ENCODE peak calls at places on chromosomes 7 and 10, in eight cellular contexts. H is right atrium auricular region, S is AG04450, X is dorsolateral prefrontal cortex, Y is cardiac muscle cell, Q is left ventricle myocardium inferior, P is kidney epithelial cell, D is breast epithelium. Z is an unnamed sample. For H3K27me3, the result is how much of the 10 kb centered on the place peaks cover.

GRCh38 chr7:150801242-150801945 is 825 bp downstream of the TMEM176A start:
- DNase-seq in H (peak), S (no peak), Q (no peak), D (no peak), P (no peak), X (no peak), Y (no peak), Z (no peak)

GRCh38 chr7:8277394-8277982 is 15.5 kb upstream of the ICA1 start:
- DNase-seq in Y (peak), D (no peak), H (no peak), P (no peak), S (no peak), Q (no peak), X (no peak), Z (no peak)

GRCh38 chr7:135562720-135563119 is 5.0 kb downstream of the NUP205 start:
- DNase-seq in H (no peak), Q (no peak), Y (no peak), S (no peak), D (no peak), X (no peak), P (no peak), Z (no peak)

GRCh38 chr7:107564553-107565298 is 955 bp downstream of the DUS4L start:
- DNase-seq in X (no peak), P (peak), S (peak), D (no peak), Q (no peak), H (no peak), Y (no peak), Z (no peak)

GRCh38 chr7:24705481-24705954 is 51.7 kb downstream of the GSDME start:
- DNase-seq in D (no peak), H (no peak), S (no peak), P (no peak), X (no peak), Q (no peak), Y (no peak), Z (no peak)

GRCh38 chr7:12610899-12611298 is 40.4 kb downstream of the SCIN start:
- DNase-seq in H (no peak), Y (no peak), S (no peak), P (no peak), Q (no peak), X (no peak), D (no peak), Z (no peak)

GRCh38 chr7:96713037-96713436 is 3.4 kb upstream of the SEM1 start:
- DNase-seq in S (no peak), Y (no peak), P (no peak), Q (no peak), X (no peak), D (no peak), H (no peak), Z (no peak)

GRCh38 chr10:125441151-125441550 is 241.8 kb downstream of the TEX36 start:
- DNase-seq in D (no peak), Y (no peak), S (peak), X (no peak), P (no peak), H (no peak), Q (no peak), Z (no peak)

GRCh38 chr7:7178906-7179305 is 3.4 kb upstream of the C1GALT1 start:
- DNase-seq in P (peak), D (no peak), X (no peak), S (no peak), H (no peak), Y (no peak), Q (no peak), Z (no peak)

GRCh38 chr10:21531164-21531563 is 2.9 kb upstream of the MLLT10 start:
- DNase-seq in Q (no peak), Y (no peak), S (no peak), P (no peak), D (no peak), H (no peak), X (no peak), Z (no peak)

GRCh38 chr7:100887186-100887954 is 2.1 kb downstream of the UFSP1 start:
- DNase-seq in H (no peak), Q (no peak), X (no peak), S (no peak), P (no peak), Y (no peak), D (no peak), Z (no peak)

GRCh38 chr7:74479066-74479781 is 25.5 kb downstream of the GTF2IRD1 start:
- DNase-seq in D (no peak), S (no peak), X (no peak), H (no peak), Q (peak), Y (no peak), P (no peak), Z (peak)

GRCh38 chr10:4661572-4662255 is 164.3 kb upstream of the AKR1E2 start:
- DNase-seq in P (no peak), S (no peak), D (no peak), Q (peak), Y (peak), X (no peak), H (peak), Z (peak)

GRCh38 chr10:124279298-124279697 is 139.4 kb downstream of the OAT start:
- DNase-seq in P (no peak), Y (no peak), H (no peak), X (no peak), D (no peak), S (no peak), Q (no peak), Z (no peak)

GRCh38 chr7:43589133-43589478 is 6.2 kb downstream of the STK17A start:
- DNase-seq in X (no peak), D (no peak), P (no peak), H (no peak), S (no peak), Q (no peak), Y (no peak), Z (no peak)

GRCh38 chr10:110918633-110919348 is at the start of gene BBIP1:
- DNase-seq in D (no peak), S (peak), Y (no peak), X (peak), P (peak), H (no peak), Q (no peak), Z (peak)

GRCh38 chr10:125707852-125708468 is 11.5 kb upstream of the EDRF1 start:
- DNase-seq in S (no peak), H (no peak), Y (peak), D (no peak), P (peak), Q (no peak), X (no peak), Z (no peak)

GRCh38 chr10:67772894-67773511 is 65.0 kb downstream of the DNAJC12 start:
- DNase-seq in H (no peak), Q (no peak), P (no peak), X (no peak), D (no peak), S (peak), Y (no peak), Z (no peak)

GRCh38 chr7:120805636-120806388 is 52.1 kb downstream of the TSPAN12 start:
- DNase-seq in S (no peak), D (no peak), Y (peak), Q (no peak), H (no peak), X (peak), P (peak), Z (no peak)

GRCh38 chr7:113172726-113173125 is 54.4 kb upstream of the SMIM30 start:
- DNase-seq in Q (no peak), H (no peak), P (no peak), S (no peak), Y (no peak), D (no peak), X (no peak), Z (peak)

GRCh38 chr7:70266186-70266585 is 667.9 kb downstream of the AUTS2 start:
- DNase-seq in Q (no peak), X (no peak), S (no peak), Y (no peak), D (no peak), H (no peak), P (no peak), Z (no peak)

GRCh38 chr7:74006032-74006431 is 21.9 kb upstream of the ELN start:
- DNase-seq in P (no peak), D (no peak), X (no peak), H (no peak), Y (no peak), S (no peak), Q (no peak), Z (no peak)

GRCh38 chr10:3897156-3897555 is 112.1 kb upstream of the KLF6 start:
- DNase-seq in D (no peak), X (no peak), S (no peak), P (no peak), H (no peak), Q (no peak), Y (no peak), Z (no peak)

GRCh38 chr10:3143791-3144434 is 28.7 kb downstream of the PITRM1 start:
- DNase-seq in Y (no peak), D (no peak), S (no peak), H (no peak), P (no peak), Q (no peak), X (no peak), Z (no peak)

GRCh38 chr7:8500286-8500685 is 66.9 kb downstream of the NXPH1 start:
- DNase-seq in X (peak), Y (no peak), H (no peak), S (no peak), Q (no peak), P (no peak), D (no peak), Z (no peak)

GRCh38 chr10:73182568-73182967 is 14.6 kb downstream of the FAM149B1 start:
- DNase-seq in X (no peak), H (no peak), D (no peak), Y (no peak), Q (no peak), P (no peak), S (no peak), Z (no peak)

GRCh38 chr7:17130281-17131059 is 168.0 kb upstream of the AHR start:
- DNase-seq in Q (no peak), X (no peak), P (peak), S (peak), D (no peak), H (no peak), Y (peak), Z (no peak)

GRCh38 chr10:75071756-75072155 is 39.7 kb upstream of the SAMD8 start:
- DNase-seq in D (no peak), H (no peak), P (no peak), S (no peak), Y (no peak), X (peak), Q (no peak), Z (no peak)

GRCh38 chr10:124175701-124176100 is 82.3 kb upstream of the CHST15 start:
- DNase-seq in Y (no peak), H (no peak), D (no peak), S (no peak), Q (no peak), P (no peak), X (no peak), Z (peak)

GRCh38 chr10:103502849-103503660 is 9.6 kb downstream of the NEURL1 start:
- DNase-seq in D (no peak), Q (no peak), Y (no peak), X (peak), P (no peak), H (no peak), S (no peak), Z (no peak)

GRCh38 chr10:24463683-24464426 is 254.9 kb downstream of the KIAA1217 start:
- DNase-seq in H (no peak), D (peak), S (peak), Q (no peak), P (peak), X (no peak), Y (no peak), Z (peak)

GRCh38 chr10:103958996-103959395 is 7.9 kb upstream of the SLK start:
- DNase-seq in Y (no peak), H (no peak), S (no peak), D (no peak), X (no peak), Q (no peak), P (no peak), Z (no peak)

GRCh38 chr7:86760236-86760635 is 116.5 kb downstream of the GRM3 start:
- DNase-seq in Q (no peak), H (no peak), X (no peak), Y (no peak), D (no peak), S (no peak), P (no peak), Z (no peak)

GRCh38 chr10:4048245-4048864 is 263.3 kb upstream of the KLF6 start:
- DNase-seq in D (no peak), Q (no peak), X (no peak), Y (no peak), S (no peak), H (no peak), P (no peak), Z (no peak)

GRCh38 chr7:122887198-122887597 is 938 bp upstream of the CADPS2 start:
- DNase-seq in S (no peak), Y (peak), P (peak), Q (peak), H (peak), D (peak), X (peak), Z (peak)

GRCh38 chr7:16668049-16668858 is 22.3 kb downstream of the BZW2 start:
- DNase-seq in H (peak), D (peak), Q (peak), S (peak), P (peak), Y (no peak), X (no peak), Z (no peak)

GRCh38 chr7:1267016-1267900 is 34.6 kb downstream of the UNCX start:
- DNase-seq in Q (no peak), Y (no peak), P (no peak), X (no peak), H (no peak), D (no peak), S (no peak), Z (peak)
- H3K27me3 ChIP-seq in Q (half or more), Y (under half), P (under half), X (half or more), H (under half), D (half or more), S (half or more), Z (under half)

DNA sequence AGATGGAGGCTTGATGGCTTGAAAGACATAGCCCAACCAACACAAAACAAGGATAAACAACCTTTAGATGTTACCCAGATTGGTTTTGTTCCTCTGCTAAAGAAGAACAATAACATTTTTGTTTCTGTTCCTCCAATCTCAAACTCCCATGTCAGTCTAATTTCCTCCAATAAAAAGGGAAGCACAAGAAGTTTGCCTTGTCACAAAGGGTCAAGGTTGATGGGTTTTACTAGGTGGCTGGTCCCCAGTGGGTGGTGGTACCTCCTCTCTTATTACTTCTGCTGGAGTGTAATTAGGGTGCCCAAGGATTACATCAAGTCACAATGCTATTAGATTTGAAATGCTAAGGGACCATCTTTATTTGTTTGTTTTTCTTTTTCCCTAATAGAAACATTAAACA is 78.2 kb upstream of the AOAH start:
- DNase-seq in S (no peak), X (no peak), D (no peak), Y (no peak), H (no peak), Q (no peak), P (no peak), Z (no peak)
- H3K4me3 ChIP-seq in S (no peak), X (no peak), D (no peak), Y (no peak), H (no peak), Q (no peak), P (no peak), Z (no peak)

GRCh38 chr7:155147172-155147571 is 77.0 kb downstream of the HTR5A start:
- DNase-seq in P (no peak), X (no peak), Y (no peak), H (no peak), Q (no peak), D (no peak), S (no peak), Z (no peak)
- H3K27me3 ChIP-seq in P (under half), X (under half), Y (under half), H (under half), Q (half or more), D (under half), S (under half), Z (under half)

DNA sequence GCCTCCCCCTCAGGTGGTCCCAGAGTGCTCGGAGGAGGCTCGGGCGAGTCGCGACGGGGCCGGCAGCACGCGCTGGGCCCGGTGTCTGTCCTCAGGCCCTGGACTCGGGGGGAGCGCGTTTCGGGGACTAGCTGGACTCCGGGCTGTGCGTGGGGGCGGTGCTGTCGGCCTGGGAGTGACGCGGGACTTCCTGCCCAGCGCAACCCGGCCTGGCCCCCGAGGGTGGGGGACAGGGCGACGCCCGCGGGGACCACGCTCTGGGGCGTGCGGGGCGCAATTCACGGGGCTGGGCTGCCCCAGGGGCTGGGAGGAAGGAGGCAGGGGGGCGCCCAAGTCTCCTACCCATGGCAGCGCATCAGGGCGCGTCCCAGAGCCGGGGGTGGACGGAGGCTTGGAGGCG is 2.4 kb upstream of the VENTX start:
- DNase-seq in Y (no peak), H (no peak), P (no peak), Q (no peak), X (no peak), D (no peak), S (no peak), Z (no peak)
- H3K4me3 ChIP-seq in Y (no peak), H (peak), P (no peak), Q (peak), X (no peak), D (peak), S (no peak), Z (no peak)

DNA sequence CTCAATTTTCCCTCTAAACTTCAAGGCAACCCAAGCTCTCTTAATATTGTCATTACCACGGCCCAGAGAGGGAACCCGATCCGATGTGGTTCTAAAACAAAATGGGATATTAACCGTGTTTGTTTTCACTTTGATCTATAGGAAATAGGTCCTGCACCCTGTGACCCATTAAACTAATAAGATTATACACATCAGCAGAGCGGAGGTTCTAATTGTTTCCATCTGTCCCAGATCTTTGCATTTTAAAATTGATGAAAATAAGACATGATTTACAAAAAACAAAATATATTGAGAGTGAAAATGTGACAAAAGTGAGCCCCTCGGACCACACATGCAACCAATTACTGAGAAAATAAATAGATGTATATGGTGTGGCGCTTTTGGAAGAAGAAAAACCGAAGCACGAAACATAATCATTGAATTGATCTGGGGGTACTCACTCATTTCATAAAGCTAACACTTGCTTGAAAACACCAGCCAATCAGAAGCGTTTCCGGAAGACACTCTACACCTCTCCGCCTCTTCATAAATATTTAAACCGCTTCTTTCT is 290.2 kb upstream of the NFE2L3 start:
- DNase-seq in Q (no peak), S (no peak), D (no peak), P (no peak), Y (no peak), H (no peak), X (no peak), Z (no peak)
- H3K27me3 ChIP-seq in Q (half or more), S (under half), D (half or more), P (under half), Y (half or more), H (half or more), X (half or more), Z (half or more)

GRCh38 chr7:37411444-37412034 is 37.1 kb downstream of the ELMO1 start:
- DNase-seq in S (no peak), D (no peak), Q (no peak), P (no peak), Y (no peak), X (no peak), H (no peak), Z (no peak)
- H3K4me3 ChIP-seq in S (no peak), D (no peak), Q (no peak), P (no peak), Y (no peak), X (no peak), H (no peak), Z (no peak)

GRCh38 chr7:1188720-1189294 is 28.8 kb upstream of the ZFAND2A start:
- DNase-seq in P (no peak), D (no peak), X (no peak), Y (no peak), H (no peak), Q (no peak), S (no peak), Z (no peak)
- H3K27me3 ChIP-seq in P (under half), D (half or more), X (under half), Y (under half), H (under half), Q (half or more), S (under half), Z (under half)

DNA sequence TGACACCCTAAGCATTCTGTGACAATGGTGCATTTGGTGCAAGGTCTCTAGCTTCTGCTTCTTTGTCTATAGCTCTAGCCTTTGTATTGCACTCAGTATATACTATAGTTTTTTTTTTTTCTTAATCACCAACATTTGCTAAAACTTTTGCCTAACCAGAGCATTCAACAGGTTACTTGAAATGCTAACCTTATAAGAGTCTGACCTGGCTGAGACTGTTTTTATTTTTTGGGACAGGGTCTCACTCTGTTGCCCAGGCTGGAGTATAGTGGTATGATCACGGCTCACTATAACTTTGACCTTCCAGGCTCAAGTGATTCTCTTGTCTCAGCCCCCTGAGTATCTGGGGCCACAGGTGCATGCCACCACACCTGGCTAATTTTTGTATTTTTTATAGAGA is 92.4 kb downstream of the ZNF365 start:
- DNase-seq in Q (no peak), P (no peak), D (no peak), S (no peak), X (no peak), Y (no peak), H (no peak), Z (no peak)
- H3K4me3 ChIP-seq in Q (no peak), P (no peak), D (no peak), S (no peak), X (no peak), Y (no peak), H (no peak), Z (no peak)

Z was measured in right lobe of liver.